ENCODE peak calls at places on chromosomes 12 and 14, in seven cellular contexts. One of them, this sample, is unnamed.

GRCh38 chr12:13126494-13126893 is 23.0 kb upstream of the GSG1 start:
- DNase-seq in GM23248: no peak
- DNase-seq in cardiac muscle cell: no peak
- DNase-seq in CD8-positive, alpha-beta memory T cell: no peak
- DNase-seq in hepatocyte: no peak
- DNase-seq in colonic mucosa: no peak
- DNase-seq in fibroblast of lung: no peak
- DNase-seq in this sample: no peak

GRCh38 chr14:103161054-103161397 is 37.8 kb downstream of the TNFAIP2 start:
- DNase-seq in fibroblast of lung: peak; percentile 12
- DNase-seq in hepatocyte: no peak
- DNase-seq in colonic mucosa: no peak
- DNase-seq in cardiac muscle cell: no peak
- DNase-seq in GM23248: peak; percentile 55
- DNase-seq in CD8-positive, alpha-beta memory T cell: no peak
- DNase-seq in this sample: peak; percentile 41

GRCh38 chr14:55005071-55005470 is 21.8 kb downstream of the WDHD1 start:
- DNase-seq in hepatocyte: no peak
- DNase-seq in CD8-positive, alpha-beta memory T cell: no peak
- DNase-seq in colonic mucosa: no peak
- DNase-seq in GM23248: peak; percentile 49
- DNase-seq in fibroblast of lung: peak; percentile 30
- DNase-seq in cardiac muscle cell: no peak
- DNase-seq in this sample: no peak

GRCh38 chr14:101072531-101072930 is 169.0 kb upstream of the RTL1 start:
- DNase-seq in fibroblast of lung: peak; percentile 25
- DNase-seq in GM23248: no peak
- DNase-seq in hepatocyte: no peak
- DNase-seq in colonic mucosa: peak; percentile 13
- DNase-seq in cardiac muscle cell: no peak
- DNase-seq in CD8-positive, alpha-beta memory T cell: no peak
- DNase-seq in this sample: peak; percentile 14

GRCh38 chr12:3644103-3644502 is 108.8 kb downstream of the CRACR2A start:
- DNase-seq in cardiac muscle cell: no peak
- DNase-seq in CD8-positive, alpha-beta memory T cell: no peak
- DNase-seq in colonic mucosa: no peak
- DNase-seq in GM23248: no peak
- DNase-seq in fibroblast of lung: no peak
- DNase-seq in hepatocyte: no peak
- DNase-seq in this sample: no peak

GRCh38 chr14:37413050-37413449 is 182.0 kb downstream of the FOXA1 start:
- DNase-seq in hepatocyte: no peak
- DNase-seq in colonic mucosa: no peak
- DNase-seq in cardiac muscle cell: no peak
- DNase-seq in CD8-positive, alpha-beta memory T cell: no peak
- DNase-seq in GM23248: no peak
- DNase-seq in fibroblast of lung: no peak
- DNase-seq in this sample: no peak

GRCh38 chr14:31934767-31935266 is 142.3 kb upstream of the ARHGAP5 start:
- DNase-seq in colonic mucosa: peak; percentile 73
- DNase-seq in cardiac muscle cell: peak; percentile 70
- DNase-seq in CD8-positive, alpha-beta memory T cell: no peak
- DNase-seq in fibroblast of lung: peak; percentile 63
- DNase-seq in GM23248: peak; percentile 67
- DNase-seq in hepatocyte: peak; percentile 78
- DNase-seq in this sample: peak; percentile 61

GRCh38 chr14:99395904-99396530 is 84.6 kb downstream of the SETD3 start:
- DNase-seq in fibroblast of lung: peak; percentile 88
- DNase-seq in CD8-positive, alpha-beta memory T cell: peak; percentile 16
- DNase-seq in GM23248: peak; percentile 66
- DNase-seq in colonic mucosa: no peak
- DNase-seq in cardiac muscle cell: no peak
- DNase-seq in hepatocyte: no peak
- DNase-seq in this sample: peak; percentile 83

GRCh38 chr14:103131580-103131979 is 8.3 kb downstream of the TNFAIP2 start:
- DNase-seq in GM23248: no peak
- DNase-seq in hepatocyte: no peak
- DNase-seq in cardiac muscle cell: no peak
- DNase-seq in colonic mucosa: no peak
- DNase-seq in CD8-positive, alpha-beta memory T cell: no peak
- DNase-seq in fibroblast of lung: no peak
- DNase-seq in this sample: no peak

GRCh38 chr12:92623386-92623785 is 79.4 kb upstream of the PLEKHG7 start:
- DNase-seq in colonic mucosa: no peak
- DNase-seq in cardiac muscle cell: no peak
- DNase-seq in CD8-positive, alpha-beta memory T cell: no peak
- DNase-seq in fibroblast of lung: peak; percentile 61
- DNase-seq in GM23248: no peak
- DNase-seq in hepatocyte: no peak
- DNase-seq in this sample: no peak

GRCh38 chr12:55706840-55707671 is 648 bp downstream of the ITGA7 start:
- DNase-seq in fibroblast of lung: no peak
- DNase-seq in cardiac muscle cell: peak; percentile 42
- DNase-seq in CD8-positive, alpha-beta memory T cell: no peak
- DNase-seq in GM23248: peak; percentile 39
- DNase-seq in colonic mucosa: no peak
- DNase-seq in hepatocyte: peak; percentile 56
- DNase-seq in this sample: no peak
- H3K27ac ChIP-seq in fibroblast of lung: peak overlapping the region; percentile 49
- H3K27ac ChIP-seq in cardiac muscle cell: no peak overlapping the region
- H3K27ac ChIP-seq in CD8-positive, alpha-beta memory T cell: no peak overlapping the region
- H3K27ac ChIP-seq in GM23248: no peak overlapping the region
- H3K27ac ChIP-seq in colonic mucosa: peak overlapping the region; percentile 47
- H3K27ac ChIP-seq in hepatocyte: no peak overlapping the region
- H3K27ac ChIP-seq in this sample: no peak overlapping the region

DNA sequence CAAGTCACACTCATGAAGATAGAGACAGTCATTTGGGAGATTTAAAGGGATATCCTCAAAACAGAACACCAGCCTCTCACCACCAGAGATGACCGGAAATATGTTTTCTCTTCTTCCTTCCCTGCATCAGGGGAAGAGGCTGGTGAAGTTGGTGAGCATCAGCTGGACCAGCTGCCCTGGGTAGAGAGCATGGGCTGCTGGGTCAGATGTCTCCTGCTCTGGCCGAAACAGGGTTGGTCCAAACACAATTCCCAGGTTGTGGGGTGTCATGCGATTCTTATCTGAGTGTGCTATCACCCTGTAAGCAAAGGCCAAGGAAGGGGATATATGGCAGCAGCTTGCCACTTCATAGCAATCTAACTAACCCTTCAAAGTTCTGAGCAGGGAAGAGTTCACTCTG is 7.3 kb downstream of the ARHGAP9 start:
- DNase-seq in cardiac muscle cell: no peak
- DNase-seq in CD8-positive, alpha-beta memory T cell: no peak
- DNase-seq in fibroblast of lung: no peak
- DNase-seq in GM23248: no peak
- DNase-seq in hepatocyte: no peak
- DNase-seq in colonic mucosa: no peak
- DNase-seq in this sample: no peak
- H3K27me3 ChIP-seq in cardiac muscle cell: peaks cover 58% of the 10 kb centered on the region
- H3K27me3 ChIP-seq in CD8-positive, alpha-beta memory T cell: no peaks in the 10 kb centered on the region
- H3K27me3 ChIP-seq in fibroblast of lung: peaks cover 59% of the 10 kb centered on the region
- H3K27me3 ChIP-seq in GM23248: peaks cover 46% of the 10 kb centered on the region
- H3K27me3 ChIP-seq in hepatocyte: peaks cover 57% of the 10 kb centered on the region
- H3K27me3 ChIP-seq in colonic mucosa: peaks cover 37% of the 10 kb centered on the region
- H3K27me3 ChIP-seq in this sample: peaks cover 78% of the 10 kb centered on the region

GRCh38 chr14:68236525-68236924 is 416.9 kb downstream of the RAD51B start:
- DNase-seq in GM23248: no peak
- DNase-seq in fibroblast of lung: no peak
- DNase-seq in colonic mucosa: no peak
- DNase-seq in CD8-positive, alpha-beta memory T cell: no peak
- DNase-seq in hepatocyte: no peak
- DNase-seq in cardiac muscle cell: no peak
- DNase-seq in this sample: no peak
- H3K27ac ChIP-seq in GM23248: no peak overlapping the region
- H3K27ac ChIP-seq in fibroblast of lung: no peak overlapping the region
- H3K27ac ChIP-seq in colonic mucosa: peak overlapping the region; percentile 19
- H3K27ac ChIP-seq in CD8-positive, alpha-beta memory T cell: no peak overlapping the region
- H3K27ac ChIP-seq in hepatocyte: peak overlapping the region; percentile 4
- H3K27ac ChIP-seq in cardiac muscle cell: no peak overlapping the region
- H3K27ac ChIP-seq in this sample: no peak overlapping the region

DNA sequence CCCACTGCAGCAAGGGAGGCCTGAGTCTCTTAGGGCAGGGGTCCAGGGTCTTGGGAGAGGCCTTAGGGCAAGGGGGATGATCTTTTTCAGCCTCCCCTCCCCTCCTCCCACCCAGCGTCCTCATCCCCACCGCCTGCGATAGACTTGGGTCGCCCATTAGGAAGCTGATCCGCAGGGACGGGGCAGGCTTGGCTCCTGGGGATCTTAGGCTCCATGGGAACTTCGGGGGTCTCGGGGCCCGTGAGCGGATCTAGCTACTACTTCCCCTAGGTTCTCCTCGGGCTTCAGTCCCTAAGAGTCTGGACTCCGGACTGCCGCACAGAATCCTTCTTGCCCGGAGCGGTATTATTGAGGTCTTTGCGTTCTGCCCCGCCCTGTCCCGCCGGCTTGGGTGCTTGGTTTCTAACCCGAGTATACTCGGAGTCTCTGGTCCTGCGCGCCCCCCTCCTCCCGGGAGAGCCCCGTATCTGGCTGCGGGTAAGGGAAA is 2.2 kb upstream of the PTHLH start:
- DNase-seq in GM23248: no peak
- DNase-seq in cardiac muscle cell: no peak
- DNase-seq in hepatocyte: no peak
- DNase-seq in colonic mucosa: no peak
- DNase-seq in CD8-positive, alpha-beta memory T cell: no peak
- DNase-seq in fibroblast of lung: no peak
- DNase-seq in this sample: no peak
- H3K27me3 ChIP-seq in GM23248: no peaks in the 10 kb centered on the region
- H3K27me3 ChIP-seq in cardiac muscle cell: peaks cover 99% of the 10 kb centered on the region
- H3K27me3 ChIP-seq in hepatocyte: peaks cover 85% of the 10 kb centered on the region
- H3K27me3 ChIP-seq in colonic mucosa: peaks cover 47% of the 10 kb centered on the region
- H3K27me3 ChIP-seq in CD8-positive, alpha-beta memory T cell: peaks cover 35% of the 10 kb centered on the region
- H3K27me3 ChIP-seq in fibroblast of lung: peaks cover 31% of the 10 kb centered on the region
- H3K27me3 ChIP-seq in this sample: no peaks in the 10 kb centered on the region

This sample was measured in PC-3.